ENCODE peak calls at places on chromosomes 11 and 22, in eight cellular contexts. F is GM12878, L is adrenal gland, O is aorta, D is right atrium auricular region, Z is esophagus squamous epithelium, X is DND-41, V is cardiac muscle cell. Q is an unnamed sample.

GRCh38 chr22:35717572-35717971 is at the start of gene APOL5:
- DNase-seq in F (no peak), L (no peak), O (no peak), D (no peak), Z (no peak), X (no peak), V (no peak), Q (no peak)

GRCh38 chr11:94307101-94307791 is 2.9 kb downstream of the IZUMO1R start:
- DNase-seq in F (no peak), L (no peak), O (no peak), D (no peak), Z (no peak), X (no peak), V (no peak), Q (no peak)

GRCh38 chr11:83720675-83721074 is 434.5 kb upstream of the CCDC90B start:
- DNase-seq in F (no peak), L (no peak), O (no peak), D (no peak), Z (no peak), X (no peak), V (no peak), Q (no peak)

GRCh38 chr11:93073508-93074280 is 104.2 kb downstream of the MTNR1B start:
- DNase-seq in F (no peak), L (no peak), O (no peak), D (no peak), Z (no peak), X (no peak), V (peak; percentile 31), Q (no peak)

GRCh38 chr11:69674267-69674885 is 777 bp downstream of the LTO1 start:
- DNase-seq in F (no peak), L (peak; percentile 48), O (peak; percentile 81), D (no peak), Z (no peak), X (peak; percentile 25), V (no peak), Q (peak; percentile 40)

GRCh38 chr11:110430267-110431211 is 791 bp downstream of the FDX1 start:
- DNase-seq in F (peak; percentile 8), L (no peak), O (peak; percentile 83), D (no peak), Z (no peak), X (peak; percentile 54), V (peak; percentile 33), Q (peak; percentile 87)

GRCh38 chr22:30396871-30397655 is at the start of gene SEC14L2:
- DNase-seq in F (no peak), L (peak; percentile 58), O (peak; percentile 92), D (peak; percentile 73), Z (no peak), X (peak; percentile 83), V (peak; percentile 60), Q (peak; percentile 82)

GRCh38 chr22:19703869-19704268 is 10.4 kb upstream of the SEPTIN5 start:
- DNase-seq in F (no peak), L (no peak), O (peak; percentile 74), D (no peak), Z (no peak), X (no peak), V (no peak), Q (peak; percentile 37)

GRCh38 chr11:74669311-74670160 is 61.7 kb downstream of the CHRDL2 start:
- DNase-seq in F (no peak), L (no peak), O (peak; percentile 69), D (no peak), Z (no peak), X (no peak), V (no peak), Q (no peak)

GRCh38 chr22:46286941-46287872 is 9.5 kb upstream of the GTSE1 start:
- DNase-seq in F (no peak), L (no peak), O (peak; percentile 59), D (no peak), Z (no peak), X (no peak), V (no peak), Q (no peak)
- H3K4me3 ChIP-seq in F (peak overlapping the region; percentile 85), L (no peak overlapping the region), O (no peak overlapping the region), D (peak overlapping the region; percentile 25), Z (no peak overlapping the region), X (no peak overlapping the region), V (no peak overlapping the region), Q (no peak overlapping the region)

DNA sequence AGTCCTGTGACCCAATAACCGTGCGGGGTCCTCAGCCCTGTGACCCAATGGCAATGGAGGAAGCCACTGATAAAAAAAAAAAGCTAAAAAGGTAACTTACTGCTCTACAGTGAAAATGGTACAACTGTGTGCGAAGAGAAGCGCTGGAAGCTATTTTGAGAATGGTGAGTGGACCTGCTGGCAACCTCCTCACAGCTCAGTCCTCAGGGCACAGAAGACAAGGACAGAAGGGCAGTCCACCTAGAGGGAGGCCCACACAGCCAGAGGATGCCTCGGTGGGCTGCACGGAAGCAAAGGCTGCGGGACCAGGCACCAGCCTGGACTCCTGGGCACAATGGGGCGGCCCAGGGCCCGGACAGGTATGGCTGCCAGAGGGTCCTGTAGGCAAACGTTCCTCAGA is 35.6 kb downstream of the BRD1 start:
- DNase-seq in F (no peak), L (no peak), O (no peak), D (no peak), Z (no peak), X (no peak), V (no peak), Q (no peak)
- H3K4me1 ChIP-seq in F (no peaks in the 10 kb centered on the region), L (peaks cover 24% of the 10 kb centered on the region), O (no peaks in the 10 kb centered on the region), D (no peaks in the 10 kb centered on the region), Z (peaks cover 56% of the 10 kb centered on the region), X (no peaks in the 10 kb centered on the region), V (no peaks in the 10 kb centered on the region), Q (no peaks in the 10 kb centered on the region)

GRCh38 chr11:66150140-66150539 is 80.1 kb downstream of the PACS1 start:
- DNase-seq in F (no peak), L (no peak), O (no peak), D (no peak), Z (no peak), X (no peak), V (no peak), Q (no peak)

GRCh38 chr11:66154109-66154508 is 84.0 kb downstream of the PACS1 start:
- DNase-seq in F (no peak), L (no peak), O (no peak), D (no peak), Z (no peak), X (no peak), V (no peak), Q (no peak)

GRCh38 chr11:66151273-66151672 is 81.2 kb downstream of the PACS1 start:
- DNase-seq in F (no peak), L (no peak), O (no peak), D (no peak), Z (no peak), X (no peak), V (no peak), Q (no peak)

GRCh38 chr11:66146940-66147339 is 76.9 kb downstream of the PACS1 start:
- DNase-seq in F (no peak), L (no peak), O (no peak), D (no peak), Z (no peak), X (no peak), V (no peak), Q (no peak)

GRCh38 chr11:66150725-66151124 is 80.7 kb downstream of the PACS1 start:
- DNase-seq in F (no peak), L (no peak), O (no peak), D (no peak), Z (no peak), X (no peak), V (no peak), Q (no peak)
- H3K4me3 ChIP-seq in F (no peak overlapping the region), L (no peak overlapping the region), O (no peak overlapping the region), D (no peak overlapping the region), Z (no peak overlapping the region), X (no peak overlapping the region), V (no peak overlapping the region), Q (no peak overlapping the region)

DNA sequence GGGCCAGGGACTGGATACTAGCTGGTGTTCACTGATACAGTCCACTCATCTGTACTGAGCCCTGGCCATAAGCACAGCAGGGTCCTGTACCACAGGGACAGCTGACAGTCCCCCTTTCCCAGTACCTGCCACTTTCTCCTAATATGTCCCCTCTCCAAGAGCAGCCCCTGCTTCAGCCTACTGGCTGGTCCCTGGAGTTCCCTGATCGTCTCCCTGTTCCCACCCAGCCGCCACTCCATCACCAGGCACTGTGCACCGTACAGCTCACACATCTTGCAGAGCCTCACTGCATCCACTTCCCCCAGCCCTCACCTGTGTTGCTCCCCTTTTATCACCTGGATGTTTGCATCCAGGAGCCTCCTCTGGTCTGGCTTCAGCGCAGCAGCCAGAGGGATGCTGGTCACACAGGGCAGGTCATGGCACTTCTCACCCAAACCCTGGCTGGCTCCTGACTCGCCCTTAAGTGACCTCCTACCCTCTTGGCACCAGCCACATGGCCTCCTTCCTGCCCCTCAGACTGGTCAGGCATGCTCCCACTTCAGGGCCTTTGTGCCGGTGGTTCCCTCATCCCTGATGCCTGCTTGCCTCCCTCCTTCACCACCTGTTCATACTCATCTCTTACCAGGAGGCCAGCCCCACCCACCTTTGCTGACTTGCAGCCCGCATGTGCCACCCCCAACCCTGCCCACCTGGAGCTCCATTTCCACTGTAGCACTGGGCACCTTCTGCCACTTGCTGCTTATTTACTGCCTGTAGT is 19.9 kb downstream of the GNAZ start:
- DNase-seq in F (no peak), L (no peak), O (no peak), D (no peak), Z (no peak), X (no peak), V (no peak), Q (no peak)
- H3K4me1 ChIP-seq in F (no peaks in the 10 kb centered on the region), L (no peaks in the 10 kb centered on the region), O (no peaks in the 10 kb centered on the region), D (no peaks in the 10 kb centered on the region), Z (peaks cover 13% of the 10 kb centered on the region), X (peaks cover 3% of the 10 kb centered on the region), V (no peaks in the 10 kb centered on the region), Q (no peaks in the 10 kb centered on the region)

GRCh38 chr11:62880803-62881578 is at the start of gene SLC3A2:
- DNase-seq in F (peak; percentile 47), L (peak; percentile 89), O (peak; percentile 96), D (peak; percentile 89), Z (peak; percentile 72), X (peak; percentile 91), V (peak; percentile 93), Q (peak; percentile 94)

GRCh38 chr11:62881579-62882427 is 1.1 kb downstream of the SLC3A2 start:
- DNase-seq in F (peak; percentile 45), L (peak; percentile 95), O (peak; percentile 98), D (peak; percentile 98), Z (peak; percentile 80), X (peak; percentile 98), V (peak; percentile 90), Q (peak; percentile 93)

GRCh38 chr11:62879150-62879549 is 1.5 kb upstream of the SLC3A2 start:
- DNase-seq in F (no peak), L (no peak), O (no peak), D (no peak), Z (no peak), X (no peak), V (no peak), Q (no peak)

GRCh38 chr11:62880231-62880802 is 379 bp upstream of the SLC3A2 start:
- DNase-seq in F (no peak), L (no peak), O (peak; percentile 87), D (no peak), Z (no peak), X (no peak), V (peak; percentile 46), Q (no peak)

GRCh38 chr11:62879554-62879953 is 1.1 kb upstream of the SLC3A2 start:
- DNase-seq in F (no peak), L (no peak), O (no peak), D (peak; percentile 62), Z (no peak), X (no peak), V (no peak), Q (no peak)
- H3K4me3 ChIP-seq in F (peak overlapping the region; percentile 91), L (no peak overlapping the region), O (no peak overlapping the region), D (peak overlapping the region; percentile 97), Z (no peak overlapping the region), X (peak overlapping the region; percentile 83), V (no peak overlapping the region), Q (no peak overlapping the region)

GRCh38 chr11:61946894-61947293 is 3.3 kb upstream of the BEST1 start:
- DNase-seq in F (no peak), L (no peak), O (no peak), D (no peak), Z (no peak), X (no peak), V (no peak), Q (no peak)
- H3K4me1 ChIP-seq in F (no peaks in the 10 kb centered on the region), L (no peaks in the 10 kb centered on the region), O (no peaks in the 10 kb centered on the region), D (no peaks in the 10 kb centered on the region), Z (peaks cover 30% of the 10 kb centered on the region), X (peaks cover 8% of the 10 kb centered on the region), V (no peaks in the 10 kb centered on the region), Q (no peaks in the 10 kb centered on the region)